ENCODE peak calls at places on chromosomes 7 and 10, in five cellular contexts. J is HCEC 1CT, G is NCI-H1105 treated with DMSO at 0.1 percent for 48 hours, A is nucleus accumbens, P is NCI-H774. Z is an unnamed sample.

GRCh38 chr10:34789993-34790506 is 25.0 kb downstream of the PARD3 start:
- DNase-seq in J (no peak), G (no peak), A (no peak), P (no peak), Z (no peak)

GRCh38 chr7:35596061-35596460 is 98.9 kb downstream of the HERPUD2 start:
- DNase-seq in J (peak; percentile 79), G (no peak), A (no peak), P (no peak), Z (peak; percentile 71)

GRCh38 chr7:105932835-105933477 is 30.1 kb upstream of the CDHR3 start:
- DNase-seq in J (peak; percentile 91), G (no peak), A (peak; percentile 13), P (no peak), Z (peak; percentile 86)

GRCh38 chr10:23069019-23069665 is 26.2 kb upstream of the MSRB2 start:
- DNase-seq in J (no peak), G (no peak), A (no peak), P (no peak), Z (no peak)

GRCh38 chr7:158973440-158973839 is 117.1 kb downstream of the DYNC2I1 start:
- DNase-seq in J (no peak), G (no peak), A (no peak), P (no peak), Z (no peak)

GRCh38 chr10:129888784-129889616 is 75.1 kb downstream of the EBF3 start:
- DNase-seq in J (no peak), G (no peak), A (no peak), P (no peak), Z (peak; percentile 64)

GRCh38 chr10:3666525-3667302 is 118.3 kb downstream of the KLF6 start:
- DNase-seq in J (no peak), G (no peak), A (no peak), P (no peak), Z (no peak)

GRCh38 chr10:125407000-125407502 is 246.7 kb upstream of the CTBP2 start:
- DNase-seq in J (no peak), G (no peak), A (no peak), P (no peak), Z (peak; percentile 44)